ENCODE peak calls at places on chromosomes 2 and 18, in six cellular contexts. N is uterus, C is fibroblast of pulmonary artery, U is transverse colon, Y is HCT116, B is tibial artery. I is an unnamed sample.

GRCh38 chr18:65298422-65298821 is 452.4 kb upstream of the CDH7 start:
- DNase-seq in N (no peak), C (no peak), U (no peak), Y (no peak), B (no peak), I (no peak)

GRCh38 chr2:241218131-241219029 is 29.9 kb downstream of the ANO7 start:
- DNase-seq in N (peak; percentile 59), C (no peak), U (peak; percentile 51), Y (no peak), B (no peak), I (no peak)

GRCh38 chr18:76997951-76998808 is 134.4 kb downstream of the MBP start:
- DNase-seq in N (no peak), C (no peak), U (no peak), Y (no peak), B (no peak), I (no peak)

GRCh38 chr2:33264766-33265165 is 211.7 kb upstream of the RASGRP3 start:
- DNase-seq in N (no peak), C (peak; percentile 21), U (no peak), Y (no peak), B (no peak), I (no peak)

GRCh38 chr2:17306706-17307105 is 211.5 kb downstream of the RAD51AP2 start:
- DNase-seq in N (no peak), C (no peak), U (no peak), Y (no peak), B (no peak), I (no peak)

GRCh38 chr2:168416555-168416954 is 39.5 kb upstream of the CERS6 start:
- DNase-seq in N (no peak), C (no peak), U (no peak), Y (no peak), B (no peak), I (no peak)

GRCh38 chr2:159996792-159997546 is 65.4 kb downstream of the PLA2R1 start:
- DNase-seq in N (no peak), C (peak; percentile 80), U (no peak), Y (no peak), B (no peak), I (no peak)

GRCh38 chr2:112706170-112706664 is 14.6 kb upstream of the NT5DC4 start:
- DNase-seq in N (no peak), C (peak; percentile 71), U (no peak), Y (no peak), B (no peak), I (no peak)

GRCh38 chr18:33369711-33370449 is 70.6 kb downstream of the CCDC178 start:
- DNase-seq in N (no peak), C (no peak), U (no peak), Y (no peak), B (no peak), I (no peak)

GRCh38 chr18:59686260-59686659 is 11.0 kb downstream of the CCBE1 start:
- DNase-seq in N (no peak), C (no peak), U (no peak), Y (no peak), B (no peak), I (no peak)

GRCh38 chr18:76988015-76988826 is 144.4 kb downstream of the MBP start:
- DNase-seq in N (no peak), C (no peak), U (no peak), Y (no peak), B (peak; percentile 57), I (no peak)

GRCh38 chr2:46923011-46923669 is 7.5 kb upstream of the MCFD2 start:
- DNase-seq in N (no peak), C (no peak), U (no peak), Y (no peak), B (no peak), I (no peak)

GRCh38 chr2:10538224-10538894 is 90.2 kb upstream of the ODC1 start:
- DNase-seq in N (no peak), C (peak; percentile 44), U (no peak), Y (peak; percentile 63), B (no peak), I (no peak)

GRCh38 chr2:110807520-110807919 is 75.1 kb downstream of the ACOXL start:
- DNase-seq in N (no peak), C (peak; percentile 6), U (no peak), Y (no peak), B (no peak), I (no peak)

GRCh38 chr2:88949336-88949735 is 257.9 kb downstream of the RPIA start:
- DNase-seq in N (no peak), C (no peak), U (no peak), Y (no peak), B (no peak), I (no peak)

GRCh38 chr2:8352989-8353388 is 328.9 kb upstream of the ID2 start:
- DNase-seq in N (no peak), C (no peak), U (no peak), Y (no peak), B (no peak), I (no peak)

GRCh38 chr2:24787532-24787931 is 5.7 kb downstream of the PTRHD1 start:
- DNase-seq in N (no peak), C (no peak), U (no peak), Y (no peak), B (no peak), I (no peak)

GRCh38 chr2:61853086-61853847 is 593 bp downstream of the FAM161A start:
- DNase-seq in N (peak; percentile 17), C (peak; percentile 48), U (peak; percentile 75), Y (peak; percentile 37), B (peak; percentile 76), I (no peak)

GRCh38 chr18:55322176-55322735 is 265.7 kb downstream of the TCF4 start:
- DNase-seq in N (peak; percentile 83), C (peak; percentile 97), U (peak; percentile 75), Y (no peak), B (peak; percentile 91), I (peak; percentile 92)

GRCh38 chr18:79167526-79168190 is 98.5 kb downstream of the ATP9B start:
- DNase-seq in N (no peak), C (no peak), U (no peak), Y (no peak), B (no peak), I (no peak)

GRCh38 chr2:98727369-98727749 is 3.6 kb downstream of the MGAT4A start:
- DNase-seq in N (no peak), C (no peak), U (no peak), Y (no peak), B (no peak), I (no peak)

GRCh38 chr2:110702981-110703380 is 25.1 kb upstream of the BUB1 start:
- DNase-seq in N (no peak), C (no peak), U (no peak), Y (no peak), B (no peak), I (no peak)

GRCh38 chr2:64730551-64731305 is 77.0 kb upstream of the SERTAD2 start:
- DNase-seq in N (peak; percentile 61), C (peak; percentile 79), U (peak; percentile 67), Y (no peak), B (peak; percentile 86), I (peak; percentile 70)

GRCh38 chr2:233063976-233064411 is 3.9 kb downstream of the INPP5D start:
- DNase-seq in N (no peak), C (no peak), U (no peak), Y (no peak), B (no peak), I (no peak)

GRCh38 chr2:233062946-233063268 is 2.8 kb downstream of the INPP5D start:
- DNase-seq in N (no peak), C (no peak), U (no peak), Y (no peak), B (no peak), I (no peak)

GRCh38 chr2:233063269-233063975 is 3.3 kb downstream of the INPP5D start:
- DNase-seq in N (no peak), C (no peak), U (peak; percentile 65), Y (no peak), B (no peak), I (no peak)

GRCh38 chr2:233065954-233066470 is 5.9 kb downstream of the INPP5D start:
- DNase-seq in N (no peak), C (no peak), U (no peak), Y (no peak), B (no peak), I (no peak)

GRCh38 chr2:233064526-233065199 is 4.5 kb downstream of the INPP5D start:
- DNase-seq in N (no peak), C (no peak), U (no peak), Y (no peak), B (no peak), I (no peak)
- H3K4me3 ChIP-seq in N (no peak overlapping the region), C (no peak overlapping the region), U (no peak overlapping the region), Y (no peak overlapping the region), B (no peak overlapping the region), I (no peak overlapping the region)

GRCh38 chr2:63424329-63425078 is 163.8 kb downstream of the WDPCP start:
- DNase-seq in N (no peak), C (peak; percentile 60), U (no peak), Y (peak; percentile 56), B (no peak), I (peak; percentile 40)

GRCh38 chr2:63425606-63426005 is 162.7 kb downstream of the WDPCP start:
- DNase-seq in N (no peak), C (peak; percentile 64), U (no peak), Y (no peak), B (no peak), I (no peak)

GRCh38 chr2:63425079-63425416 is 163.2 kb downstream of the WDPCP start:
- DNase-seq in N (no peak), C (no peak), U (no peak), Y (no peak), B (no peak), I (no peak)
- TF ChIP-seq CTCF in N (no peak), C (no peak), U (no peak), Y (no peak), B (no peak), I (no peak)

DNA sequence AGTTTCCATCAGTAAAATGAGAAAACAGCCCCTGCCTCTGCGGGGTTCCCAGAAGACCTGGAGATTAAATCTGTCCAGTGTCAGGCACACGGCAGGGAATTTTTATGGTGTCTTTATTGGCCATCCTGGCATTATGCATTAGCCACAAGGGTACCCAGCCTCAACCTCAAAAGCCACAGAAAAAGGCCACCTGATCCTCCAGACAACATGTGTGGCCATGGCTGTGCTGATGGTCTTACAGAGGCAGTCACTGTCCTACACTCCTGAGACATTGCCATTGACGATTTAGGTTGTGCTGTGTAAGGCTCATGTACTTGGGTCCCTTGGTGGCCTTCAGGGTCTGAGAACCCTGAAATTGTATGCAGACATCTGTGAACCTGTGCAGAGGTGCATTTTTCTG is 115.6 kb downstream of the SMAD7 start:
- DNase-seq in N (no peak), C (no peak), U (no peak), Y (no peak), B (no peak), I (no peak)
- H3K4me3 ChIP-seq in N (no peak overlapping the region), C (no peak overlapping the region), U (no peak overlapping the region), Y (peak overlapping the region; percentile 49), B (no peak overlapping the region), I (no peak overlapping the region)

DNA sequence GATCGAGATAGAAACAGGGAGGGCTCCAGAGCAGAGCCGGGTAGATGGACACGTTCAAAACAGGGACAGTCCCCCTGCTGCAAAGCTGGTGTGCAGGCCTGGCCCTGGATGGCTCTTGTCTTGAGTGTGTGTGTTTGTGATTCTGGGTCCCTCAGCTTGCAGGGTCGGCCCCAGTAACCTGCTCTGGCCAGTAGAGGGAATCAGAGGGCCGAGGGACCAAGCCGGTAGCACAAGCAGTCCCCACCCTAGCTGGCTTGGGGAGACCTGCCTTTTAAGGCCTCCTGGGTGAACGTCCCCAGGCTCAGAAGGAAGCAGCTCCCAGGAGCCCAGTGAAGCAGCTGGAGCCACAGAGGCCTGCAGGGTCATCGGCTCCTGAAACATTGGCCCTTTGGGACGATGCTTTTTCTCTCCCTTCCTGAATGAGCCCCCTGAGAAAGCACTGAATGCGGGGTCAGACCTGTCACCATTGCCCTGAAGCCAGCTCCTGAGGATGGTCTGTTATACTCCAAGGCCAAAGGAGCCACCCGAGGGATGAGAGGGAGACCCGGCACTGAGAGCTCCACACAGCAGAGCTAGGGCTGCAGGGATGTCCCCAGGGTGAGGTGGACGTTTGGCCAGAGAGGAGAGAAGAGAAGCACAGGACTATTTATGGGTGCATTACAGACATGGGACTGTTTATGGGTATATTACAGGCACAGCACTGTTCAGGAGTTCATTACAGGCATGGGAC is 15.4 kb upstream of the MLPH start:
- DNase-seq in N (no peak), C (no peak), U (peak; percentile 58), Y (peak; percentile 51), B (no peak), I (no peak)
- TF ChIP-seq CTCF in N (peak; percentile 52), C (peak; percentile 60), U (peak; percentile 62), Y (peak; percentile 87), B (peak; percentile 48), I (peak; percentile 41)